ENCODE peak calls at places on chromosome 7, in seven cellular contexts. K is IMR-90, X is mesendoderm, G is neuronal stem cell, S is mesenchymal stem cell, H is trophoblast cell, J is H1. O is an unnamed sample.

GRCh38 chr7:128041203-128041602 is 10.0 kb upstream of the LRRC4 start:
- DNase-seq in K (peak; percentile 76), X (no peak), G (no peak), S (peak; percentile 54), H (peak; percentile 25), J (no peak), O (no peak)

GRCh38 chr7:80942261-80943041 is 23.6 kb upstream of the SEMA3C start:
- DNase-seq in K (peak; percentile 96), X (peak; percentile 89), G (no peak), S (peak; percentile 96), H (peak; percentile 94), J (no peak), O (no peak)

GRCh38 chr7:106731637-106732036 is 70.7 kb upstream of the CCDC71L start:
- DNase-seq in K (no peak), X (no peak), G (no peak), S (peak; percentile 6), H (no peak), J (no peak), O (no peak)

GRCh38 chr7:100799037-100799896 is 28.1 kb downstream of the EPHB4 start:
- DNase-seq in K (peak; percentile 52), X (peak; percentile 85), G (peak; percentile 39), S (peak; percentile 63), H (peak; percentile 60), J (peak; percentile 83), O (peak; percentile 79)

GRCh38 chr7:18703743-18704142 is 208.2 kb downstream of the HDAC9 start:
- DNase-seq in K (no peak), X (no peak), G (no peak), S (no peak), H (no peak), J (no peak), O (no peak)

GRCh38 chr7:94423865-94424264 is 29.2 kb downstream of the COL1A2 start:
- DNase-seq in K (peak; percentile 88), X (no peak), G (no peak), S (peak; percentile 65), H (peak; percentile 63), J (no peak), O (no peak)

GRCh38 chr7:85471740-85472139 is 284.9 kb upstream of the SEMA3D start:
- DNase-seq in K (peak; percentile 86), X (no peak), G (no peak), S (peak; percentile 94), H (no peak), J (no peak), O (no peak)

GRCh38 chr7:96183163-96183562 is 138.7 kb downstream of the SLC25A13 start:
- DNase-seq in K (no peak), X (no peak), G (no peak), S (no peak), H (no peak), J (no peak), O (no peak)

GRCh38 chr7:81333004-81333403 is 414.2 kb upstream of the SEMA3C start:
- DNase-seq in K (peak; percentile 76), X (no peak), G (no peak), S (peak; percentile 18), H (peak; percentile 25), J (no peak), O (no peak)

GRCh38 chr7:46486264-46487206 is 565.5 kb upstream of the IGFBP3 start:
- DNase-seq in K (peak; percentile 88), X (no peak), G (no peak), S (peak; percentile 81), H (no peak), J (no peak), O (no peak)

GRCh38 chr7:124072603-124073324 is 39.9 kb upstream of the TMEM229A start:
- DNase-seq in K (peak; percentile 90), X (no peak), G (no peak), S (peak; percentile 96), H (peak; percentile 72), J (no peak), O (no peak)

GRCh38 chr7:74051629-74052410 is 23.8 kb downstream of the ELN start:
- DNase-seq in K (no peak), X (peak; percentile 76), G (no peak), S (peak; percentile 21), H (peak; percentile 84), J (peak; percentile 81), O (peak; percentile 82)

GRCh38 chr7:90530263-90530662 is 60.8 kb downstream of the PTTG1IP2 start:
- DNase-seq in K (peak; percentile 23), X (peak; percentile 7), G (no peak), S (no peak), H (peak; percentile 12), J (no peak), O (no peak)

GRCh38 chr7:131882321-131882720 is 325.9 kb upstream of the PODXL start:
- DNase-seq in K (no peak), X (no peak), G (no peak), S (no peak), H (no peak), J (no peak), O (no peak)
- H4K8ac ChIP-seq in K (no peak overlapping the region), X (no peak overlapping the region), G (no peak overlapping the region), S (no peak overlapping the region), H (no peak overlapping the region), J (no peak overlapping the region), O (no peak overlapping the region)

GRCh38 chr7:36278069-36278766 is 111.4 kb upstream of the ANLN start:
- DNase-seq in K (no peak), X (peak; percentile 62), G (no peak), S (no peak), H (no peak), J (no peak), O (no peak)
- H3K4me1 ChIP-seq in K (peaks cover 42% of the 10 kb centered on the region), X (peaks cover 22% of the 10 kb centered on the region), G (peaks cover 34% of the 10 kb centered on the region), S (peaks cover 36% of the 10 kb centered on the region), H (peaks cover 28% of the 10 kb centered on the region), J (peaks cover 28% of the 10 kb centered on the region), O (peaks cover 31% of the 10 kb centered on the region)

GRCh38 chr7:42911482-42912447 is at the start of gene C7orf25:
- DNase-seq in K (peak; percentile 90), X (peak; percentile 98), G (peak; percentile 94), S (peak; percentile 93), H (peak; percentile 96), J (peak; percentile 98), O (peak; percentile 97)

GRCh38 chr7:42914726-42915045 is 2.8 kb upstream of the C7orf25 start:
- DNase-seq in K (no peak), X (no peak), G (no peak), S (no peak), H (no peak), J (no peak), O (no peak)

GRCh38 chr7:42915356-42915755 is 3.5 kb upstream of the C7orf25 start:
- DNase-seq in K (peak; percentile 39), X (no peak), G (no peak), S (no peak), H (no peak), J (no peak), O (no peak)

GRCh38 chr7:42913591-42913990 is 1.7 kb upstream of the C7orf25 start:
- DNase-seq in K (peak; percentile 11), X (no peak), G (no peak), S (no peak), H (no peak), J (no peak), O (no peak)

DNA sequence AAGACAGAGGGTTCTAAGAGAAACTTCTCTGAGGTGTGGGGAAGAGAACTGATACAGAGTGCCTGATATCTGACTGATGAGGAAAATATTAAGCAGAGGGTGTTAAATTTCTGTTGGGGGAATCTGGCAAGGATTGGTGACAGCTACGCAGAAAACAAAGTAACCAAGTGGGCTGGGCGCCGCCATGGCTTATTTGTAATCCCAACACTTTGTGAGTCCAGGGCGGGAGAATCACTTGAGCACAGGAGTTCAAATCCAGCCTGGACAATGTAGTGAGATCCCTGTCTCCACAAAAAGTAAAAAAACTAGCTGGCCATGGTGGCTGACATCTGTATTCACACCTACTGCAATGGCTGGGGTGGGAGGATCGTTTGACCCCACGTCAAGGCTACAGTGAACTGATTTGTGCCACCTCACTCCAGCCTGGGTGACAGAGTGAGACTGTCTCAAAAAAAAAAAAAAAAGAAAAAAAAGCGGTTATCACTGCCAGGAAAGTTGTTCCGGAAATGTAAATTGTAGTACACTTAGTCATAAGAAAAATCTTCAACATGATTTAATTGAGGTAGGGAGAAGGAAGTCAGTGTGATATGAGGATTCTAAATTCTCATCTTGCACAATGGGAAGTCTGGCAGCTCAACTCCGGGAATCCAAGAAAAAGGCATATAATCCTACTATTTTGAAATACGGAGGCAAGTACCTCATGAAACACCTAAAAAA is 2.3 kb upstream of the C7orf25 start:
- DNase-seq in K (peak; percentile 54), X (no peak), G (no peak), S (peak; percentile 39), H (peak; percentile 15), J (no peak), O (no peak)
- H4K8ac ChIP-seq in K (no peak overlapping the region), X (no peak overlapping the region), G (no peak overlapping the region), S (no peak overlapping the region), H (no peak overlapping the region), J (no peak overlapping the region), O (no peak overlapping the region)

GRCh38 chr7:145183069-145183468 is 347.2 kb upstream of the TPK1 start:
- DNase-seq in K (no peak), X (no peak), G (no peak), S (no peak), H (no peak), J (no peak), O (no peak)
- H3K4me1 ChIP-seq in K (no peaks in the 10 kb centered on the region), X (no peaks in the 10 kb centered on the region), G (no peaks in the 10 kb centered on the region), S (no peaks in the 10 kb centered on the region), H (no peaks in the 10 kb centered on the region), J (no peaks in the 10 kb centered on the region), O (no peaks in the 10 kb centered on the region)

GRCh38 chr7:27684491-27684890 is 21.8 kb upstream of the HIBADH start:
- DNase-seq in K (no peak), X (no peak), G (no peak), S (no peak), H (no peak), J (no peak), O (no peak)
- H4K8ac ChIP-seq in K (no peak overlapping the region), X (no peak overlapping the region), G (no peak overlapping the region), S (no peak overlapping the region), H (no peak overlapping the region), J (no peak overlapping the region), O (no peak overlapping the region)

DNA sequence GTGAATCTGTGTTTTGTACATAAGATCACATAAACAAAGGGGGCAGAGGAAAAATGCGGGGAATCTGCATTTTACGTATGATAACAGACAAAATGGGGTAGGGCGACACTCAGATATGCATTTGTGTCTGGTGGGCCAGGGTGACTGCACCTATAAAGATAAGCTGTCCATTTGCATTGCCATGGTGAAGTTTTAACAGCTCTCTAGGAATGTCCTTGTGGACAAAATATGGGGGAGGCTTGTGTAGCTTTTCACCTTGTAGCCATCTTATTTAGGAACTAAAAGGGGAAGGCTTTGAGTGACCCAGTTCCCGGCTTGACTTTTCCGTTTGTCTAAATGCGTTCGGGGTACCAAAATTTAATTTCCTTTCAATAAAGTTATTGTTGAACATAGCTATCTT is 92.4 kb upstream of the AGBL3 start:
- DNase-seq in K (no peak), X (no peak), G (no peak), S (no peak), H (no peak), J (no peak), O (no peak)
- H3K4me1 ChIP-seq in K (peaks cover 20% of the 10 kb centered on the region), X (peaks cover 16% of the 10 kb centered on the region), G (peaks cover 10% of the 10 kb centered on the region), S (peaks cover 10% of the 10 kb centered on the region), H (peaks cover 19% of the 10 kb centered on the region), J (peaks cover 2% of the 10 kb centered on the region), O (peaks cover 10% of the 10 kb centered on the region)

GRCh38 chr7:8430643-8431042 is 2.8 kb upstream of the NXPH1 start:
- DNase-seq in K (no peak), X (no peak), G (no peak), S (no peak), H (no peak), J (no peak), O (no peak)
- H4K8ac ChIP-seq in K (no peak overlapping the region), X (no peak overlapping the region), G (no peak overlapping the region), S (no peak overlapping the region), H (no peak overlapping the region), J (no peak overlapping the region), O (no peak overlapping the region)

O was measured in H9.